ENCODE peak calls at places on chromosomes 16 and 17, in six cellular contexts. One of them, this sample, is unnamed.
A peak's percentile ranks its signal among the peaks of the same experiment; 100 is the strongest.

GRCh38 chr17:78535285-78536197 is 41.7 kb downstream of the DNAH17 start:
- DNase-seq in GM12864: no peak
- DNase-seq in dermis microvascular lymphatic vessel endothelial cell: peak; percentile 54
- DNase-seq in CD8-positive, alpha-beta T cell: no peak
- DNase-seq in GM04504: no peak
- DNase-seq in aorta: peak; percentile 51
- DNase-seq in this sample: no peak

GRCh38 chr16:77043076-77043475 is 147.9 kb upstream of the MON1B start:
- DNase-seq in GM12864: no peak
- DNase-seq in dermis microvascular lymphatic vessel endothelial cell: no peak
- DNase-seq in CD8-positive, alpha-beta T cell: no peak
- DNase-seq in GM04504: peak; percentile 8
- DNase-seq in aorta: no peak
- DNase-seq in this sample: no peak

GRCh38 chr17:45293413-45294211 is 23.2 kb downstream of the MAP3K14 start:
- DNase-seq in GM12864: no peak
- DNase-seq in dermis microvascular lymphatic vessel endothelial cell: peak; percentile 94
- DNase-seq in CD8-positive, alpha-beta T cell: no peak
- DNase-seq in GM04504: peak; percentile 91
- DNase-seq in aorta: peak; percentile 92
- DNase-seq in this sample: peak; percentile 80

GRCh38 chr17:5531019-5531418 is 44.7 kb downstream of the MIS12 start:
- DNase-seq in GM12864: no peak
- DNase-seq in dermis microvascular lymphatic vessel endothelial cell: no peak
- DNase-seq in CD8-positive, alpha-beta T cell: no peak
- DNase-seq in GM04504: no peak
- DNase-seq in aorta: no peak
- DNase-seq in this sample: no peak

GRCh38 chr16:86946396-86946795 is 368.0 kb downstream of the FOXL1 start:
- DNase-seq in GM12864: no peak
- DNase-seq in dermis microvascular lymphatic vessel endothelial cell: peak; percentile 63
- DNase-seq in CD8-positive, alpha-beta T cell: no peak
- DNase-seq in GM04504: no peak
- DNase-seq in aorta: peak; percentile 55
- DNase-seq in this sample: no peak

GRCh38 chr17:48500435-48501426 is 30.1 kb downstream of the HOXB1 start:
- DNase-seq in GM12864: no peak
- DNase-seq in dermis microvascular lymphatic vessel endothelial cell: no peak
- DNase-seq in CD8-positive, alpha-beta T cell: no peak
- DNase-seq in GM04504: no peak
- DNase-seq in aorta: no peak
- DNase-seq in this sample: no peak

GRCh38 chr16:86923656-86924055 is 345.3 kb downstream of the FOXL1 start:
- DNase-seq in GM12864: no peak
- DNase-seq in dermis microvascular lymphatic vessel endothelial cell: peak; percentile 58
- DNase-seq in CD8-positive, alpha-beta T cell: no peak
- DNase-seq in GM04504: no peak
- DNase-seq in aorta: no peak
- DNase-seq in this sample: no peak

GRCh38 chr17:32795339-32795979 is 81.5 kb downstream of the MYO1D start:
- DNase-seq in GM12864: no peak
- DNase-seq in dermis microvascular lymphatic vessel endothelial cell: peak; percentile 77
- DNase-seq in CD8-positive, alpha-beta T cell: no peak
- DNase-seq in GM04504: no peak
- DNase-seq in aorta: no peak
- DNase-seq in this sample: peak; percentile 67

GRCh38 chr16:17529982-17530760 is 59.4 kb upstream of the XYLT1 start:
- DNase-seq in GM12864: peak; percentile 49
- DNase-seq in dermis microvascular lymphatic vessel endothelial cell: no peak
- DNase-seq in CD8-positive, alpha-beta T cell: peak; percentile 1
- DNase-seq in GM04504: no peak
- DNase-seq in aorta: no peak
- DNase-seq in this sample: no peak

GRCh38 chr16:50251375-50252081 is 14.8 kb upstream of the ADCY7 start:
- DNase-seq in GM12864: no peak
- DNase-seq in dermis microvascular lymphatic vessel endothelial cell: no peak
- DNase-seq in CD8-positive, alpha-beta T cell: no peak
- DNase-seq in GM04504: peak; percentile 85
- DNase-seq in aorta: peak; percentile 77
- DNase-seq in this sample: no peak

GRCh38 chr17:43085489-43085888 is 39.7 kb downstream of the BRCA1 start:
- DNase-seq in GM12864: no peak
- DNase-seq in dermis microvascular lymphatic vessel endothelial cell: peak; percentile 20
- DNase-seq in CD8-positive, alpha-beta T cell: no peak
- DNase-seq in GM04504: no peak
- DNase-seq in aorta: no peak
- DNase-seq in this sample: no peak

GRCh38 chr17:64599187-64599676 is 62.9 kb downstream of the SMURF2 start:
- DNase-seq in GM12864: peak; percentile 8
- DNase-seq in dermis microvascular lymphatic vessel endothelial cell: peak; percentile 36
- DNase-seq in CD8-positive, alpha-beta T cell: peak; percentile 43
- DNase-seq in GM04504: no peak
- DNase-seq in aorta: no peak
- DNase-seq in this sample: no peak

This sample was measured in pulmonary artery endothelial cell.